ENCODE peak calls at places on chromosome 9, in ten cellular contexts. X, H, I, V, B, A, M, Z, J and P are unnamed samples.

GRCh38 chr9:27379311-27380236 is 82.6 kb upstream of the EQTN start:
- DNase-seq in X (no peak), H (no peak), I (no peak), V (peak), B (no peak), A (no peak), M (no peak), Z (peak), J (no peak), P (no peak)

GRCh38 chr9:74277532-74277931 is 219.6 kb upstream of the RORB start:
- DNase-seq in X (no peak), H (peak), I (no peak), V (no peak), B (no peak), A (no peak), M (no peak), Z (no peak), J (no peak), P (no peak)

GRCh38 chr9:87562530-87562929 is 64.9 kb downstream of the DAPK1 start:
- DNase-seq in X (no peak), H (no peak), I (no peak), V (no peak), B (no peak), A (no peak), M (no peak), Z (no peak), J (no peak), P (no peak)

GRCh38 chr9:109451311-109452025 is 46.6 kb downstream of the PTPN3 start:
- DNase-seq in X (no peak), H (no peak), I (no peak), V (no peak), B (no peak), A (no peak), M (no peak), Z (no peak), J (no peak), P (no peak)

GRCh38 chr9:133054194-133054890 is 7.4 kb upstream of the CEL start:
- DNase-seq in X (no peak), H (no peak), I (no peak), V (no peak), B (no peak), A (peak), M (no peak), Z (no peak), J (no peak), P (no peak)

GRCh38 chr9:33225319-33226152 is 14.4 kb upstream of the SPINK4 start:
- DNase-seq in X (peak), H (peak), I (peak), V (peak), B (peak), A (no peak), M (no peak), Z (peak), J (peak), P (peak)

GRCh38 chr9:128084746-128085145 is 16.7 kb downstream of the SLC25A25 start:
- DNase-seq in X (peak), H (no peak), I (no peak), V (no peak), B (no peak), A (no peak), M (no peak), Z (no peak), J (no peak), P (no peak)

GRCh38 chr9:132651259-132651658 is 18.5 kb downstream of the DDX31 start:
- DNase-seq in X (peak), H (no peak), I (no peak), V (peak), B (no peak), A (no peak), M (no peak), Z (peak), J (peak), P (peak)

GRCh38 chr9:70136632-70137031 is 93.0 kb downstream of the MAMDC2 start:
- DNase-seq in X (peak), H (no peak), I (no peak), V (no peak), B (no peak), A (no peak), M (no peak), Z (no peak), J (peak), P (no peak)

GRCh38 chr9:73183917-73184861 is 32.5 kb downstream of the ANXA1 start:
- DNase-seq in X (peak), H (no peak), I (no peak), V (peak), B (no peak), A (no peak), M (no peak), Z (no peak), J (peak), P (no peak)

GRCh38 chr9:32603914-32604852 is 31.2 kb upstream of the NDUFB6 start:
- DNase-seq in X (peak), H (no peak), I (no peak), V (peak), B (no peak), A (no peak), M (no peak), Z (no peak), J (no peak), P (no peak)

GRCh38 chr9:6783753-6784152 is 26.0 kb downstream of the KDM4C start:
- DNase-seq in X (no peak), H (no peak), I (no peak), V (no peak), B (no peak), A (no peak), M (no peak), Z (no peak), J (no peak), P (no peak)

GRCh38 chr9:98738741-98739140 is 30.0 kb upstream of the GABBR2 start:
- DNase-seq in X (no peak), H (no peak), I (no peak), V (no peak), B (no peak), A (no peak), M (no peak), Z (no peak), J (no peak), P (no peak)

GRCh38 chr9:80059979-80060378 is 488.2 kb downstream of the TLE4 start:
- DNase-seq in X (no peak), H (no peak), I (no peak), V (no peak), B (no peak), A (no peak), M (no peak), Z (no peak), J (no peak), P (no peak)

GRCh38 chr9:112505607-112506006 is 19.0 kb downstream of the KIAA1958 start:
- DNase-seq in X (no peak), H (no peak), I (no peak), V (peak), B (no peak), A (no peak), M (no peak), Z (peak), J (no peak), P (no peak)

GRCh38 chr9:36158122-36158521 is 11.1 kb upstream of the CCIN start:
- DNase-seq in X (peak), H (no peak), I (no peak), V (no peak), B (no peak), A (no peak), M (no peak), Z (no peak), J (peak), P (no peak)

GRCh38 chr9:88983865-88984542 is 7.3 kb upstream of the S1PR3 start:
- DNase-seq in X (no peak), H (no peak), I (no peak), V (no peak), B (no peak), A (no peak), M (no peak), Z (no peak), J (no peak), P (no peak)

GRCh38 chr9:92759990-92760893 is 4.4 kb downstream of the BICD2 start:
- DNase-seq in X (no peak), H (no peak), I (no peak), V (no peak), B (no peak), A (peak), M (peak), Z (no peak), J (no peak), P (no peak)

GRCh38 chr9:91036826-91037510 is 235.3 kb downstream of the SYK start:
- DNase-seq in X (peak), H (peak), I (peak), V (peak), B (peak), A (peak), M (peak), Z (peak), J (peak), P (peak)

GRCh38 chr9:113695901-113696300 is 180.2 kb upstream of the ZNF618 start:
- DNase-seq in X (peak), H (no peak), I (no peak), V (no peak), B (no peak), A (no peak), M (no peak), Z (no peak), J (no peak), P (no peak)

GRCh38 chr9:68731857-68732256 is 26.8 kb downstream of the PIP5K1B start:
- DNase-seq in X (no peak), H (no peak), I (no peak), V (no peak), B (no peak), A (no peak), M (no peak), Z (peak), J (no peak), P (no peak)

GRCh38 chr9:109387856-109388255 is 67.0 kb upstream of the EPB41L4B start:
- DNase-seq in X (no peak), H (no peak), I (no peak), V (no peak), B (no peak), A (no peak), M (no peak), Z (no peak), J (no peak), P (no peak)

GRCh38 chr9:131650254-131650653 is 89.6 kb downstream of the RAPGEF1 start:
- DNase-seq in X (peak), H (no peak), I (no peak), V (no peak), B (peak), A (no peak), M (peak), Z (no peak), J (peak), P (no peak)

GRCh38 chr9:97475079-97475478 is 26.4 kb upstream of the TMOD1 start:
- DNase-seq in X (peak), H (no peak), I (no peak), V (peak), B (no peak), A (no peak), M (no peak), Z (no peak), J (no peak), P (no peak)

GRCh38 chr9:81174023-81174422 is 515.3 kb downstream of the TLE1 start:
- DNase-seq in X (no peak), H (no peak), I (no peak), V (no peak), B (no peak), A (no peak), M (no peak), Z (no peak), J (no peak), P (no peak)

GRCh38 chr9:97755618-97756267 is 58.6 kb upstream of the XPA start:
- DNase-seq in X (no peak), H (no peak), I (no peak), V (no peak), B (no peak), A (no peak), M (no peak), Z (no peak), J (no peak), P (no peak)

GRCh38 chr9:98121096-98121495 is 2.1 kb upstream of the TRIM14 start:
- DNase-seq in X (peak), H (no peak), I (no peak), V (no peak), B (no peak), A (no peak), M (no peak), Z (peak), J (peak), P (no peak)

GRCh38 chr9:80873861-80874260 is 815.5 kb downstream of the TLE1 start:
- DNase-seq in X (peak), H (no peak), I (no peak), V (no peak), B (no peak), A (no peak), M (no peak), Z (no peak), J (no peak), P (no peak)

DNA sequence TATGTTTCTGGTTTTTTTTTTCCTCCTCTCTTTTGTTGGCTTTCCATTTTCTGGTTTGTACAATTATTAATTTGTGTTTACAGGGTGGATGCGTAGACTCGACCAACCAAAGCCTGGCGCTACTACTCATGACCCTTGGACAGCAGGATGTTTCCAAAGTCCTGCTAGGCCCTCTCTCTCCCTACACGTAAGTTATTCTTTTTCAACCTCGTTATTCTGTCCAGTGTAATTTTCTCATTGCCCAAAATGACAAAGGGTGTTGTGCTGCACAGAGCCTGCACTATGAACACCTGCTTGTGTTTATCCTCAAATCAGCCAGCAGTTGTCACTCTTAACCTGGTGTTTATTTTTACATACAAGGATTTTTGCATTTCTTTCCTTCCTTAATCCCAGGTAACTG is 56.6 kb downstream of the RCL1 start:
- DNase-seq in X (no peak), H (no peak), I (no peak), V (no peak), B (no peak), A (no peak), M (no peak), Z (peak), J (no peak), P (no peak)
- TF ChIP-seq CTCF in X (no peak), H (no peak), I (no peak), V (no peak), B (no peak), A (peak), M (no peak), Z (no peak), J (no peak), P (no peak)

GRCh38 chr9:78239506-78239905 is 3.6 kb downstream of the CEP78 start:
- DNase-seq in X (no peak), H (no peak), I (no peak), V (peak), B (no peak), A (no peak), M (no peak), Z (peak), J (no peak), P (no peak)
- TF ChIP-seq CTCF in X (peak), H (no peak), I (no peak), V (peak), B (no peak), A (peak), M (no peak), Z (no peak), J (peak), P (peak)

GRCh38 chr9:129414377-129415021 is 206.4 kb downstream of the C9orf50 start:
- DNase-seq in X (peak), H (no peak), I (peak), V (peak), B (peak), A (peak), M (peak), Z (peak), J (peak), P (peak)

GRCh38 chr9:129415031-129415953 is 205.6 kb downstream of the C9orf50 start:
- DNase-seq in X (no peak), H (no peak), I (peak), V (peak), B (no peak), A (no peak), M (no peak), Z (no peak), J (no peak), P (no peak)

GRCh38 chr9:129411501-129412175 is 209.3 kb downstream of the C9orf50 start:
- DNase-seq in X (no peak), H (no peak), I (no peak), V (no peak), B (no peak), A (no peak), M (no peak), Z (no peak), J (no peak), P (no peak)

GRCh38 chr9:129413537-129414376 is 207.1 kb downstream of the C9orf50 start:
- DNase-seq in X (peak), H (peak), I (peak), V (peak), B (peak), A (peak), M (peak), Z (peak), J (peak), P (peak)

GRCh38 chr9:129412814-129413536 is 207.9 kb downstream of the C9orf50 start:
- DNase-seq in X (peak), H (peak), I (peak), V (peak), B (peak), A (peak), M (peak), Z (peak), J (peak), P (no peak)
- TF ChIP-seq CTCF in X (no peak), H (no peak), I (no peak), V (no peak), B (no peak), A (peak), M (no peak), Z (no peak), J (no peak), P (no peak)

DNA sequence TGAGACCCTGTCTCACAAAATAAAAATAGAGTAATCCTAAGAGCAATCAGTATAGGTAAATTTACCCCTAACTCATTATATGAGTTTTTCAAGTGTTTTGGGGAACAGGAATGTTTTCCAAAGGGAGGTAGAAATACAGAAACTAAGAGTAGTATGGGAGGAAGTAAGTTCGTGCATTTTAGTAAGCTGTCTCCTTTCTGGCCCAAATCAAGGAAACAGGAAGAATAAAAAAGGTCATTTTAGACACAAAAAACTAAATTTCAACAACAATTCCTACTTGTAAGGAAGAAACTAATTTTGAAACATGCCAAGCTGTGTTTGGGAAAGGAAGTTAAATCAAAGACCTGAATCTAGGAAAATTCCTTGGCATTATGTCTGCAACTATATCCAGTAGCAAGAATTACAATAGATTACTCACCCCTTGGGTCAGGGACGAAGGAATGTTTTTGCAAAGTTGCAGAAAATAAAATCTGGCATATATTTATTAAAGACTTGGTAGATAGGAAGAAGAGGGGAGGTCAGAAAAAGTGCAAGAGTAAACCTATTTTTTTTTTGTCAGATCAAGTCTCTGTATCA is 6.5 kb upstream of the RPS6 start:
- DNase-seq in X (no peak), H (no peak), I (no peak), V (no peak), B (no peak), A (no peak), M (no peak), Z (no peak), J (peak), P (no peak)
- TF ChIP-seq CTCF in X (no peak), H (no peak), I (no peak), V (no peak), B (no peak), A (no peak), M (no peak), Z (no peak), J (no peak), P (no peak)

DNA sequence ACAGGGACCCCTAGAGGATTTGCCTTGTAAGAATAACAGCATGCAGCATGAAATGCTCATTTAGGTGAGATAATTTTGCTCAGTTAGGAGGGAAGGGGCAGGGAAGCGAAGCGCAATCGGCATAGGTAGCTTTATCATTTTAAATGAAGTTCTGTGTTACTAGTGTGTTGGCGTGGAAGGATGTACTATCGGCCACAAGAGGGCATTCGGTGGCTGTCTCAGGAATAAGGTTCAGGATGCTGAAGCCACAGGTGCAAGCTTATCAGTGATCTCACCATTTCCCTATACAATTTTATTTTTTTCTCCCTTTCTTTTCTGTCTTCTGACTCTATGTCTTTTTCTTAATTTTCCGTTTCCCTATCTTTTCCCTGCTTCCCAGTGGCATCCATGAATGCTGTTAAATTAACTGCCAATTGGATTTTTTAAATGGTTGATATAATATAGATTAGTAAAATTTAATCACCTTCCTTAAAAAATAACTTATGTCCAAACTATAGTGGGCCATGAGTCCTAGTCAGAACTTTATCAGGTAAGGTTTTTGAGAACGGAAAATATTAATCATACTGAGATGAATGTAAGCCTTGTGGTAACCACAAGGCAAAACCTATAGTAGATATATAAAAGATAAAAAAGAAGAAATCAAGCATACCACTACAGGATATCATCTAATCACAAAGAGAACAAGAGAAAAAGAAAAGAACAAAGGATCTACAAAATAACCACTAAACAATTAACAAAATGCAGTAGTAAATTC is 1.2 kb upstream of the INSL6 start:
- DNase-seq in X (peak), H (no peak), I (no peak), V (peak), B (peak), A (no peak), M (no peak), Z (peak), J (peak), P (peak)
- TF ChIP-seq CTCF in X (peak), H (peak), I (no peak), V (peak), B (peak), A (peak), M (peak), Z (peak), J (peak), P (peak)

GRCh38 chr9:37485389-37486255 is at the start of gene POLR1E:
- DNase-seq in X (peak), H (peak), I (peak), V (peak), B (peak), A (peak), M (peak), Z (peak), J (peak), P (peak)

GRCh38 chr9:37486256-37486615 is 488 bp downstream of the POLR1E start:
- DNase-seq in X (no peak), H (no peak), I (no peak), V (no peak), B (no peak), A (no peak), M (no peak), Z (no peak), J (no peak), P (no peak)

GRCh38 chr9:37476930-37477329 is 8.8 kb upstream of the POLR1E start:
- DNase-seq in X (no peak), H (no peak), I (no peak), V (no peak), B (no peak), A (no peak), M (no peak), Z (no peak), J (no peak), P (no peak)

GRCh38 chr9:37480759-37481158 is 5.0 kb upstream of the POLR1E start:
- DNase-seq in X (no peak), H (no peak), I (no peak), V (no peak), B (no peak), A (no peak), M (no peak), Z (no peak), J (no peak), P (no peak)
- TF ChIP-seq CTCF in X (no peak), H (no peak), I (no peak), V (no peak), B (no peak), A (no peak), M (no peak), Z (no peak), J (no peak), P (no peak)

DNA sequence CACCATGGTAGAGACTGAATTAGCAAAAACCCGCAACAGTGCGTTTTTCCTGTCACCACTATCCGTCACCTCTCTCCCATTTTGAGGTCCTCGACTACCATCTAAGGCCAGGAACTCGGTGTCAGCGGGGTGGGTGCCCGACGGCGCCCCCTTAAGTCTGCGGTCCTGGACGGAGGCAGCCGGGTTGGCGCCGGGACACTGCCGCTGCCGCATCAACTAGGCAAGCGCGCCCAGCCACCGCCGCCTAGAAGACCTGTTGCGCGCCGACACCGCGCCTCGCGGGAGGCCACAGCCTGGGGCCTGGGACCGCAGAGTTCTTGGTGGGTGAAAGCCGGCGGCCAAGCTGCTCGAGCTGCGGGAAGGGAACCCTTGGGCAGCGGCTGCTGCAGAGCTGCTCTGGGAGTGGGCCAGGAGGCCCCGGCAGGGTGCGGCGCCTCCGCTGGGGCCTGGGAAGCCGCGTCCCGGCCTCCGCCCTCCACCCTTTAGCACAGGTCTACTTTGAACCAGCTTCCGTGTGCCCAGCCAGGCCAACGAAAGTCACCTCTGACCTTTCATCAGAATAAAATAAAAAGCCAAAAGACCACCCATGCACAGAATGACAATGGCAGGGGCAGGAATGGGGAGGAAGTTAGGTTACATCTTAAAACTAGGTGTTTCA is 3.5 kb downstream of the FOXB2 start:
- DNase-seq in X (no peak), H (no peak), I (no peak), V (no peak), B (no peak), A (no peak), M (no peak), Z (no peak), J (no peak), P (peak)
- TF ChIP-seq CTCF in X (no peak), H (no peak), I (no peak), V (no peak), B (no peak), A (no peak), M (no peak), Z (no peak), J (no peak), P (no peak)